ENCODE peak calls at places on chromosomes 12 and 14, in seven cellular contexts. One of them, this sample, is unnamed.

GRCh38 chr12:55797068-55797467 is 20.5 kb downstream of the SARNP start:
- DNase-seq in stomach: no peak
- DNase-seq in HCT116: peak; percentile 26
- DNase-seq in suprapubic skin: no peak
- DNase-seq in GM12891: no peak
- DNase-seq in GM23338: peak; percentile 83
- DNase-seq in HL-60: no peak
- DNase-seq in this sample: no peak

GRCh38 chr14:95507701-95508103 is 8.7 kb downstream of the SYNE3 start:
- DNase-seq in suprapubic skin: peak; percentile 76
- DNase-seq in HL-60: no peak
- DNase-seq in GM12891: no peak
- DNase-seq in stomach: peak; percentile 51
- DNase-seq in GM23338: no peak
- DNase-seq in HCT116: no peak
- DNase-seq in this sample: no peak

GRCh38 chr12:123923927-123924326 is 48.7 kb downstream of the CCDC92 start:
- DNase-seq in suprapubic skin: no peak
- DNase-seq in GM12891: no peak
- DNase-seq in HCT116: no peak
- DNase-seq in HL-60: no peak
- DNase-seq in stomach: no peak
- DNase-seq in GM23338: no peak
- DNase-seq in this sample: no peak

GRCh38 chr12:117579939-117580717 is 218.7 kb upstream of the NOS1 start:
- DNase-seq in GM12891: no peak
- DNase-seq in stomach: no peak
- DNase-seq in HL-60: no peak
- DNase-seq in HCT116: no peak
- DNase-seq in suprapubic skin: no peak
- DNase-seq in GM23338: no peak
- DNase-seq in this sample: no peak

GRCh38 chr14:52325632-52326031 is 11.5 kb downstream of the PTGER2 start:
- DNase-seq in HCT116: no peak
- DNase-seq in GM12891: no peak
- DNase-seq in GM23338: no peak
- DNase-seq in suprapubic skin: no peak
- DNase-seq in stomach: no peak
- DNase-seq in HL-60: no peak
- DNase-seq in this sample: no peak

GRCh38 chr12:13784504-13784903 is 196.9 kb downstream of the GRIN2B start:
- DNase-seq in HL-60: no peak
- DNase-seq in GM23338: no peak
- DNase-seq in suprapubic skin: no peak
- DNase-seq in HCT116: no peak
- DNase-seq in GM12891: no peak
- DNase-seq in stomach: no peak
- DNase-seq in this sample: no peak

GRCh38 chr12:111411187-111411764 is 5.6 kb downstream of the SH2B3 start:
- DNase-seq in GM12891: no peak
- DNase-seq in suprapubic skin: no peak
- DNase-seq in HL-60: no peak
- DNase-seq in HCT116: no peak
- DNase-seq in GM23338: no peak
- DNase-seq in stomach: no peak
- DNase-seq in this sample: no peak

GRCh38 chr12:87813476-87814234 is 215.5 kb downstream of the C12orf50 start:
- DNase-seq in suprapubic skin: no peak
- DNase-seq in HCT116: no peak
- DNase-seq in GM12891: no peak
- DNase-seq in stomach: no peak
- DNase-seq in HL-60: no peak
- DNase-seq in GM23338: no peak
- DNase-seq in this sample: no peak

GRCh38 chr12:25830456-25830855 is 128.0 kb upstream of the RASSF8 start:
- DNase-seq in GM12891: no peak
- DNase-seq in GM23338: no peak
- DNase-seq in HCT116: no peak
- DNase-seq in HL-60: no peak
- DNase-seq in suprapubic skin: no peak
- DNase-seq in stomach: no peak
- DNase-seq in this sample: no peak

GRCh38 chr14:88333036-88333435 is 10.0 kb upstream of the KCNK10 start:
- DNase-seq in HCT116: no peak
- DNase-seq in suprapubic skin: no peak
- DNase-seq in GM12891: no peak
- DNase-seq in HL-60: no peak
- DNase-seq in stomach: no peak
- DNase-seq in GM23338: peak; percentile 57
- DNase-seq in this sample: no peak

GRCh38 chr12:111840831-111841230 is 1.2 kb upstream of the MAPKAPK5 start:
- DNase-seq in stomach: no peak
- DNase-seq in HL-60: peak; percentile 25
- DNase-seq in GM12891: no peak
- DNase-seq in GM23338: no peak
- DNase-seq in suprapubic skin: no peak
- DNase-seq in HCT116: no peak
- DNase-seq in this sample: no peak

GRCh38 chr14:74615735-74616134 is 3.7 kb upstream of the LTBP2 start:
- DNase-seq in suprapubic skin: no peak
- DNase-seq in GM23338: no peak
- DNase-seq in HL-60: no peak
- DNase-seq in GM12891: no peak
- DNase-seq in HCT116: no peak
- DNase-seq in stomach: no peak
- DNase-seq in this sample: no peak

GRCh38 chr12:65603428-65604351 is 220.6 kb upstream of the HMGA2 start:
- DNase-seq in HL-60: no peak
- DNase-seq in suprapubic skin: no peak
- DNase-seq in GM12891: no peak
- DNase-seq in stomach: peak; percentile 45
- DNase-seq in GM23338: peak; percentile 50
- DNase-seq in HCT116: peak; percentile 75
- DNase-seq in this sample: no peak

GRCh38 chr12:26285401-26285800 is 90.0 kb downstream of the SSPN start:
- DNase-seq in HCT116: no peak
- DNase-seq in GM12891: no peak
- DNase-seq in GM23338: no peak
- DNase-seq in suprapubic skin: no peak
- DNase-seq in stomach: no peak
- DNase-seq in HL-60: no peak
- DNase-seq in this sample: no peak

GRCh38 chr12:22687677-22688076 is 62.7 kb downstream of the ETNK1 start:
- DNase-seq in GM12891: no peak
- DNase-seq in stomach: no peak
- DNase-seq in HL-60: no peak
- DNase-seq in HCT116: no peak
- DNase-seq in GM23338: no peak
- DNase-seq in suprapubic skin: no peak
- DNase-seq in this sample: no peak

GRCh38 chr12:49838973-49839633 is 3.8 kb downstream of the BCDIN3D start:
- DNase-seq in suprapubic skin: no peak
- DNase-seq in HCT116: peak; percentile 22
- DNase-seq in stomach: no peak
- DNase-seq in GM12891: no peak
- DNase-seq in GM23338: peak; percentile 80
- DNase-seq in HL-60: no peak
- DNase-seq in this sample: no peak

GRCh38 chr12:99767809-99768208 is 120.3 kb downstream of the GARIN6 start:
- DNase-seq in HCT116: peak; percentile 7
- DNase-seq in stomach: no peak
- DNase-seq in HL-60: no peak
- DNase-seq in GM23338: peak; percentile 53
- DNase-seq in GM12891: no peak
- DNase-seq in suprapubic skin: no peak
- DNase-seq in this sample: no peak

GRCh38 chr12:116864371-116865160 is 16.7 kb downstream of the HRK start:
- DNase-seq in stomach: no peak
- DNase-seq in GM23338: no peak
- DNase-seq in HL-60: no peak
- DNase-seq in GM12891: no peak
- DNase-seq in suprapubic skin: no peak
- DNase-seq in HCT116: no peak
- DNase-seq in this sample: no peak

GRCh38 chr12:116153096-116153495 is 124.4 kb downstream of the MED13L start:
- DNase-seq in GM23338: no peak
- DNase-seq in HCT116: no peak
- DNase-seq in GM12891: no peak
- DNase-seq in stomach: no peak
- DNase-seq in HL-60: no peak
- DNase-seq in suprapubic skin: no peak
- DNase-seq in this sample: no peak

GRCh38 chr12:24797901-24798300 is 151.0 kb downstream of the BCAT1 start:
- DNase-seq in suprapubic skin: no peak
- DNase-seq in HL-60: no peak
- DNase-seq in stomach: no peak
- DNase-seq in GM12891: no peak
- DNase-seq in GM23338: no peak
- DNase-seq in HCT116: no peak
- DNase-seq in this sample: no peak

GRCh38 chr12:115095073-115095748 is 411.2 kb upstream of the TBX3 start:
- DNase-seq in GM23338: no peak
- DNase-seq in HL-60: no peak
- DNase-seq in stomach: no peak
- DNase-seq in GM12891: no peak
- DNase-seq in HCT116: no peak
- DNase-seq in suprapubic skin: no peak
- DNase-seq in this sample: no peak

GRCh38 chr12:108312885-108313203 is 26.3 kb downstream of the CMKLR1 start:
- DNase-seq in HL-60: no peak
- DNase-seq in suprapubic skin: no peak
- DNase-seq in stomach: no peak
- DNase-seq in GM23338: no peak
- DNase-seq in HCT116: no peak
- DNase-seq in GM12891: no peak
- DNase-seq in this sample: peak; percentile 28

GRCh38 chr12:27595231-27595642 is 71.2 kb downstream of the PPFIBP1 start:
- DNase-seq in HL-60: no peak
- DNase-seq in stomach: no peak
- DNase-seq in GM23338: peak; percentile 72
- DNase-seq in suprapubic skin: no peak
- DNase-seq in GM12891: no peak
- DNase-seq in HCT116: no peak
- DNase-seq in this sample: peak; percentile 67

GRCh38 chr14:88821888-88822287 is 2.6 kb upstream of the TTC8 start:
- DNase-seq in HCT116: no peak
- DNase-seq in HL-60: no peak
- DNase-seq in GM23338: no peak
- DNase-seq in GM12891: no peak
- DNase-seq in stomach: no peak
- DNase-seq in suprapubic skin: no peak
- DNase-seq in this sample: no peak

GRCh38 chr12:24803406-24804245 is 145.3 kb downstream of the BCAT1 start:
- DNase-seq in HCT116: no peak
- DNase-seq in suprapubic skin: no peak
- DNase-seq in HL-60: no peak
- DNase-seq in GM23338: no peak
- DNase-seq in stomach: no peak
- DNase-seq in GM12891: no peak
- DNase-seq in this sample: no peak

GRCh38 chr14:101176535-101177205 is 273.1 kb upstream of the RTL1 start:
- DNase-seq in stomach: no peak
- DNase-seq in suprapubic skin: peak; percentile 62
- DNase-seq in HL-60: no peak
- DNase-seq in GM12891: no peak
- DNase-seq in HCT116: no peak
- DNase-seq in GM23338: no peak
- DNase-seq in this sample: no peak

GRCh38 chr14:83462759-83463158 is 1929.1 kb upstream of the SEL1L start:
- DNase-seq in suprapubic skin: no peak
- DNase-seq in stomach: no peak
- DNase-seq in HL-60: no peak
- DNase-seq in GM23338: no peak
- DNase-seq in GM12891: no peak
- DNase-seq in HCT116: no peak
- DNase-seq in this sample: no peak
- TF ChIP-seq POLR2AphosphoS5 in suprapubic skin: no peak
- TF ChIP-seq POLR2AphosphoS5 in stomach: no peak
- TF ChIP-seq POLR2AphosphoS5 in HL-60: no peak
- TF ChIP-seq POLR2AphosphoS5 in GM23338: no peak
- TF ChIP-seq POLR2AphosphoS5 in GM12891: no peak
- TF ChIP-seq POLR2AphosphoS5 in HCT116: no peak
- TF ChIP-seq POLR2AphosphoS5 in this sample: no peak

GRCh38 chr12:3256103-3256551 is 178.9 kb downstream of the TSPAN9 start:
- DNase-seq in stomach: no peak
- DNase-seq in GM12891: no peak
- DNase-seq in GM23338: no peak
- DNase-seq in HL-60: no peak
- DNase-seq in suprapubic skin: no peak
- DNase-seq in HCT116: no peak
- DNase-seq in this sample: no peak
- TF ChIP-seq POLR2AphosphoS5 in stomach: no peak
- TF ChIP-seq POLR2AphosphoS5 in GM12891: no peak
- TF ChIP-seq POLR2AphosphoS5 in GM23338: no peak
- TF ChIP-seq POLR2AphosphoS5 in HL-60: no peak
- TF ChIP-seq POLR2AphosphoS5 in suprapubic skin: no peak
- TF ChIP-seq POLR2AphosphoS5 in HCT116: no peak
- TF ChIP-seq POLR2AphosphoS5 in this sample: no peak

DNA sequence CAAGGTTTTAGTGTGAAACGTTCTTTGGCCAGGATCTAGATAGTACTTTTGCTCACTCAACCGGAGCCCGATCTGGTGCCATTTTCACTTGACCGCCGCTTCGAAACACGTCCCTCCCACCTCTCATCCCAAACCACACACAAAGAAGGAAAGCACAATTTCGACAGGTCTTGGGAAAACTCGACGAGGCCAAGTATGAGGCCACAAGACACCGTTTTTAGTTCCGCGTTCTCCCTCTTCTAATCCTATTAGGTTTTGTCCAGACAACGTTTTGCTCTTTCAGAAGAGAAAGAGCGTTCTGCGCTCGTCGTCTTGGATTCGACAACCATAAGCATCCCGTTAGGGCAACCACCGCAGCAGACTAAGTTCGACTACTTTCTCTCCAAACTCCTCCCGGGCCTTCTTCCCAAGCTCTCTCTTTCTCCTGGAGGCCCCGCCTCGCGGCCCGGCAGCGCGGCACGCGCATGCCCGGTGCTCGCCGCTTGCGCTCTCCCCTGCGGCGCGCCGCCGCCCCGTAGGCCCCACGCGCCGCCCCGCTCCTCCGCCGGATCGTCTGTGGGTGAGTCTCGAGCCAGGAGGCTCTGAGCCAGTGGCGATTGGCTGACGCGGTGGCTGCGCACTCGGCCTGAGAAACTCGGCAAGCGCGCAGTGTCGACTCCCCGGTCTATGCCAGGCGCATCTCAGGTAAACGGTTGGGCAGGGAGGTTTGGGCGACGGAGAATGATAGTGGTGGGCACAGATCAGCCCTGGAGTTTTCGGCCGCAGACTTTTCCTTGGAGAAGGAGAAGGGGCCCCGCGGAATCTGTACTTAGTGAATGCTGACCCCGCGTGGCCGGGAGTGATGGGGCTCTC is at the start of gene MIPOL1:
- DNase-seq in stomach: peak; percentile 88
- DNase-seq in GM12891: no peak
- DNase-seq in suprapubic skin: peak; percentile 83
- DNase-seq in HCT116: peak; percentile 68
- DNase-seq in HL-60: no peak
- DNase-seq in GM23338: peak; percentile 78
- DNase-seq in this sample: peak; percentile 73
- TF ChIP-seq POLR2AphosphoS5 in stomach: peak; percentile 83
- TF ChIP-seq POLR2AphosphoS5 in GM12891: no peak
- TF ChIP-seq POLR2AphosphoS5 in suprapubic skin: no peak
- TF ChIP-seq POLR2AphosphoS5 in HCT116: peak; percentile 65
- TF ChIP-seq POLR2AphosphoS5 in HL-60: no peak
- TF ChIP-seq POLR2AphosphoS5 in GM23338: peak; percentile 79
- TF ChIP-seq POLR2AphosphoS5 in this sample: peak; percentile 45

GRCh38 chr12:6914246-6914947 is at the start of gene ENO2:
- DNase-seq in HCT116: no peak
- DNase-seq in GM23338: peak; percentile 79
- DNase-seq in suprapubic skin: no peak
- DNase-seq in HL-60: no peak
- DNase-seq in stomach: peak; percentile 68
- DNase-seq in GM12891: peak; percentile 75
- DNase-seq in this sample: no peak
- TF ChIP-seq POLR2AphosphoS5 in HCT116: peak; percentile 50
- TF ChIP-seq POLR2AphosphoS5 in GM23338: peak; percentile 48
- TF ChIP-seq POLR2AphosphoS5 in suprapubic skin: no peak
- TF ChIP-seq POLR2AphosphoS5 in HL-60: no peak
- TF ChIP-seq POLR2AphosphoS5 in stomach: no peak
- TF ChIP-seq POLR2AphosphoS5 in GM12891: no peak
- TF ChIP-seq POLR2AphosphoS5 in this sample: no peak

This sample was measured in breast epithelium.